ENCODE peak calls at places on chromosomes 1 and 21, in four cellular contexts. T is K562, Y is WTC11, K is HepG2. G is an unnamed sample.

GRCh38 chr1:36796101-36796590 is 238.2 kb downstream of the GRIK3 start:
- DNase-seq in T (no peak), Y (no peak), K (no peak), G (no peak)

GRCh38 chr1:220544901-220545303 is 17.0 kb downstream of the MARK1 start:
- DNase-seq in T (peak; percentile 30), Y (peak; percentile 27), K (peak; percentile 13), G (peak; percentile 29)

GRCh38 chr1:190835658-190836057 is 358.0 kb upstream of the BRINP3 start:
- DNase-seq in T (no peak), Y (no peak), K (no peak), G (no peak)

GRCh38 chr1:245338485-245338877 is 183.7 kb downstream of the KIF26B start:
- DNase-seq in T (no peak), Y (no peak), K (no peak), G (no peak)

GRCh38 chr1:11736746-11737639 is 1.1 kb downstream of the AGTRAP start:
- DNase-seq in T (peak; percentile 60), Y (peak; percentile 46), K (peak; percentile 65), G (peak; percentile 16)

GRCh38 chr21:42330380-42331336 is 15.4 kb upstream of the TFF3 start:
- DNase-seq in T (no peak), Y (no peak), K (no peak), G (no peak)

GRCh38 chr1:52463891-52464290 is 59.5 kb downstream of the PRPF38A start:
- DNase-seq in T (no peak), Y (no peak), K (no peak), G (no peak)

GRCh38 chr1:22275626-22276395 is 132.9 kb upstream of the WNT4 start:
- DNase-seq in T (peak; percentile 81), Y (peak; percentile 84), K (no peak), G (peak; percentile 67)

GRCh38 chr1:39082140-39082799 is 56.1 kb downstream of the NDUFS5 start:
- DNase-seq in T (peak; percentile 15), Y (peak; percentile 22), K (no peak), G (no peak)

GRCh38 chr1:208934933-208935332 is 648.6 kb upstream of the CAMK1G start:
- DNase-seq in T (no peak), Y (no peak), K (no peak), G (no peak)

GRCh38 chr1:30908446-30908885 is at the start of gene SDC3:
- DNase-seq in T (peak; percentile 75), Y (no peak), K (no peak), G (no peak)

GRCh38 chr21:40047993-40048730 is 180.9 kb downstream of the PCP4 start:
- DNase-seq in T (no peak), Y (no peak), K (no peak), G (no peak)

GRCh38 chr1:113677250-113678158 is 81.8 kb downstream of the PHTF1 start:
- DNase-seq in T (peak; percentile 82), Y (no peak), K (peak; percentile 35), G (peak; percentile 49)

GRCh38 chr1:244919320-244920282 is 55.3 kb upstream of the HNRNPU start:
- DNase-seq in T (no peak), Y (no peak), K (no peak), G (no peak)

GRCh38 chr1:221394011-221394544 is 347.8 kb downstream of the DUSP10 start:
- DNase-seq in T (no peak), Y (no peak), K (no peak), G (peak; percentile 32)

GRCh38 chr1:214551052-214551435 is 358 bp downstream of the PTPN14 start:
- DNase-seq in T (no peak), Y (peak; percentile 56), K (no peak), G (no peak)

GRCh38 chr1:218171302-218171893 is 113.7 kb upstream of the RRP15 start:
- DNase-seq in T (no peak), Y (no peak), K (peak; percentile 12), G (peak; percentile 7)

GRCh38 chr1:27584453-27584852 is 19.5 kb downstream of the AHDC1 start:
- DNase-seq in T (no peak), Y (no peak), K (no peak), G (no peak)

GRCh38 chr1:71494163-71494562 is 413.3 kb upstream of the ZRANB2 start:
- DNase-seq in T (no peak), Y (no peak), K (no peak), G (no peak)

GRCh38 chr1:92951141-92951582 is 10.1 kb downstream of the DIPK1A start:
- DNase-seq in T (peak; percentile 49), Y (no peak), K (peak; percentile 92), G (peak; percentile 31)

GRCh38 chr21:38811257-38811656 is 5.5 kb downstream of the ETS2 start:
- DNase-seq in T (no peak), Y (no peak), K (no peak), G (peak; percentile 35)

GRCh38 chr1:103489881-103490280 is 35.6 kb upstream of the RNPC3 start:
- DNase-seq in T (no peak), Y (no peak), K (no peak), G (peak; percentile 17)

GRCh38 chr1:163195728-163196448 is 6.8 kb downstream of the RGS5 start:
- DNase-seq in T (no peak), Y (no peak), K (no peak), G (no peak)

GRCh38 chr1:172948457-172948856 is 102.3 kb downstream of the TNFSF18 start:
- DNase-seq in T (no peak), Y (no peak), K (no peak), G (no peak)

GRCh38 chr1:244296447-244296846 is 155.3 kb downstream of the ADSS2 start:
- DNase-seq in T (no peak), Y (no peak), K (no peak), G (no peak)

GRCh38 chr1:112423207-112423606 is 27.2 kb downstream of the CTTNBP2NL start:
- DNase-seq in T (no peak), Y (no peak), K (no peak), G (no peak)

GRCh38 chr1:99490031-99490430 is 155.9 kb upstream of the PALMD start:
- DNase-seq in T (no peak), Y (no peak), K (no peak), G (no peak)

GRCh38 chr1:104235141-104235540 is 485.4 kb downstream of the AMY1C start:
- DNase-seq in T (no peak), Y (no peak), K (no peak), G (no peak)

GRCh38 chr1:25679170-25679569 is 62.6 kb downstream of the MAN1C1 start:
- DNase-seq in T (no peak), Y (no peak), K (no peak), G (no peak)

GRCh38 chr1:7885513-7886298 is 32.8 kb upstream of the UTS2 start:
- DNase-seq in T (peak; percentile 89), Y (peak; percentile 100), K (no peak), G (peak; percentile 37)

DNA sequence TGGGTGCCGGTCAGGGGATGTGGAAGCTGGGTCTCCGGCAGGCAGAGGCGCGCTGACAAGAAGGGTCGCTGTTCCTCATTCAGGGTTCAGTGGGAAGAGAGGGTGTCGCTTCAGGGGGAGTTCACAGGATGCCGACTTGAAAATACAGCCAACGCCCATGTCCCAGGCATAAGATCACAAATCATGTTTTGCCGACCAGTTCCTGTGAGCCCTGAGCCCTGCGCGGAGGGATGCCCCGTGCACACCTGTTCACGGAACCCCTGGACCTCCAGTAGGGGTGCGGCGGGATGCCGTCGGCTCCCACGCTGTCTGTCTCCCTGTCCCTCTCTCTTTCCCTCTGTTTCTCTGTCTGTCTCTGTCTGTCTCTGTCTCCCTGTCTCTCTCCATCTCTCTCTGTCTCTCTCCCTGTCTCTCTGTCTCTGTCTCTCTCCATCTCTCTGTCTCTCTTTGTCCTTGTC is 26.8 kb downstream of the TP73 start:
- DNase-seq in T (no peak), Y (no peak), K (no peak), G (no peak)
- TF ChIP-seq NR3C1 in T (no peak), Y (no peak), K (no peak), G (no peak)

GRCh38 chr1:198977909-198978308 is 339.1 kb downstream of the PTPRC start:
- DNase-seq in T (no peak), Y (no peak), K (no peak), G (no peak)
- TF ChIP-seq NR3C1 in T (no peak), Y (no peak), K (no peak), G (no peak)

DNA sequence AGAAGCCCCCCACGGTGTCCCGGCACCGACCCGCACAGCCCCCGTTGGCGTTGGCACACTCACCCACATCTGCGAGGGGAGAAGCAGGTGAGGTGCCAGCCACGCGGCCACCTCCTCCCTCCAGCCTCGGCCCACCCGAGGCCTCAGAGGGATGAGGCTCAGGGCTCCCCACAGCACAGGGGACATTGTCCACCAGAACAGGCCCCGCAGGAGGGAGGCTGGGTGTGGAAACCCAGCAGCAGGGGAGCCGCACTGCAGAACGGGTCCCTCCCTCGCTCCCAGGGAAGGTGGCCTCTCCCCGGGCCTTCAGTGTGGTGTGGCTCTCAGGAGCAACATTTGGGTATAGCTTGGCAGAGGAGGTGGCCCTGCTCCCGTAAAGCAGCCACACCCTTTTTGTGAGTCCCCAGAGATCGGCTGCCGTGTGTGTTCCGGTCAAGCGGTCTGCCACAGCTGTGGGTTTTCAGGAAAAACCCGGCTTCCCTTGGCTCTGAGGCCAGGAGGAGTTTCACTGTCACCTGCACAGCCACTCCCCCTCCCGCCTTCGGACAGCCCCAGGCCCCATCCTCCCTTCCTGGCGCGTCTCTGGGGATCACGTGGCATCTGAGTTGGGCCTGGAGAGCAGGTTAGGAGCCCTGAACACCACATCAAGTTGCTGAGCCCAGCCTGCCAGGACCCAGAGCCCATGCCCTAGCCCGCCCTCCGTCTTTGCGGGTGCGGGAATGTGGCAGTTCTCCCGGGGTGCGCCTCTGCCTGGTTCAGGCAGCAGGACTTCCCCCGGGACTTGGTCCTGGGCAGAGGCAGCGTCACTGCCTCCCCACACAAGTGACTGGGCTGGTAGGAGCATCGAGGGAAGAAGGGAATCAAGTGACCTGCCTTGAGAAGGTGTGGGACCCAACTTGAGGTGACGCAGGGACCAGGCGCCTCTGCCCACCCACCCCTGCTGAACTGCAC is 64.0 kb downstream of the MEGF6 start:
- DNase-seq in T (no peak), Y (peak; percentile 39), K (no peak), G (no peak)
- TF ChIP-seq NR3C1 in T (no peak), Y (no peak), K (no peak), G (no peak)

GRCh38 chr1:87333692-87334347 is 5.1 kb downstream of the LMO4 start:
- DNase-seq in T (no peak), Y (no peak), K (no peak), G (no peak)

GRCh38 chr1:87335175-87335992 is 6.7 kb downstream of the LMO4 start:
- DNase-seq in T (peak; percentile 85), Y (peak; percentile 60), K (peak; percentile 9), G (no peak)

GRCh38 chr1:87331319-87332269 is 2.9 kb downstream of the LMO4 start:
- DNase-seq in T (peak; percentile 73), Y (peak; percentile 86), K (peak; percentile 55), G (peak; percentile 49)

GRCh38 chr1:87336623-87337067 is 8.0 kb downstream of the LMO4 start:
- DNase-seq in T (no peak), Y (no peak), K (no peak), G (no peak)

DNA sequence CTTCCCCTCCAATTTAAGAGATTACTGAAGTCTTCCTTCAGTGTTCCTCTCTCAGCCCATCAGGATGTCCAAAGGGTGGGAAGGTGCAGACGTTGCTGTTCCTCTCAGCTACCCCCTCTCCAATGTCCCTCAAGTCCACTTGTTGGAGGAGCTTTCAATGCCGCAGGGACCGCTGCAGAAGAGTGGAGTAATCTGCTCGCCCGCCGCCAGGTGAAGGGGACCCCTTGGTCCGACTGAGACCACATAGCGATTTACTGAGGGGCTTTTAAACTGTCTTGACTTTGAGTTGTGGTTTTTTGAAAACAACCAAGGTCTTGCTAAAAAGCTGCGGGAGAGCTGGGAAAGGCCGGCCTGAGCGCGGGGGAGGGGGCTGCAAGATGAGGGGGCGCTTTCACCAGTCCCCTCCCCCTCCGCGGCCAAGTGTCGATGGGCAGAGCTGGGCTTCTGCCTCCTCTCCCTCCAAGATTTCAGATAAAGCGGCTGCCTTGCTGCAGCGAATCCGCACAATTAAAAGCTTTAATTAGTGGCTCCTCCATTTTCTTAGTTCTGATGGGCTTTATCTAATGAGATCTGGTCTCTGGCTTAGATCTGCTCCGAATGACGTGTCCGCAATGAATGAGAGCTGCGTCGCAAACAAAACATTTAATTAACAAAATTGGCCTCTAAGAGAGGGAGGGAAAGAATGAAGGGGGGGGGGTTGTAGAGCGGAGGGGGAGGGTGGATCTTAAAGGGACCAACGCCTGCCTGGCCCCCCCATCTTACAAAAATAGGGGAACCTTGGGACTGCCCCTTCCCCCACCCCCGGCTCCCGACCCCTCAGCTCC is 5.9 kb downstream of the LMO4 start:
- DNase-seq in T (peak; percentile 48), Y (peak; percentile 60), K (no peak), G (no peak)
- TF ChIP-seq NR3C1 in T (no peak), Y (no peak), K (no peak), G (no peak)

G was measured in A549.